ENCODE peak calls at places on chromosomes 1 and 21, in ten cellular contexts. H is cardiac muscle cell, P is tibial artery, M is hepatocyte, Q is endodermal cell, W is esophagus muscularis mucosa, O is psoas muscle, Y is breast epithelium, R is RWPE2, L is IMR-90. F is an unnamed sample. For H3K4me1, the result is how much of the 10 kb centered on the place peaks cover.

GRCh38 chr1:109803901-109804331 is 40.2 kb upstream of the EPS8L3 start:
- DNase-seq in H (no peak), P (peak), M (no peak), Q (peak), W (no peak), O (peak), Y (no peak), R (no peak), L (no peak), F (no peak)

GRCh38 chr1:29282924-29283803 is 46.8 kb downstream of the PTPRU start:
- DNase-seq in H (peak), P (no peak), M (peak), Q (peak), W (no peak), O (peak), Y (no peak), R (no peak), L (peak), F (no peak)

GRCh38 chr1:177959793-177960515 is 9.9 kb downstream of the SEC16B start:
- DNase-seq in H (peak), P (no peak), M (peak), Q (no peak), W (no peak), O (no peak), Y (no peak), R (no peak), L (peak), F (no peak)

GRCh38 chr1:73953611-73954010 is 244.4 kb downstream of the LRRIQ3 start:
- DNase-seq in H (no peak), P (no peak), M (no peak), Q (no peak), W (no peak), O (no peak), Y (no peak), R (no peak), L (no peak), F (no peak)

GRCh38 chr1:227548448-227548847 is 14.9 kb upstream of the ZNF678 start:
- DNase-seq in H (no peak), P (no peak), M (no peak), Q (no peak), W (no peak), O (no peak), Y (no peak), R (no peak), L (no peak), F (no peak)

GRCh38 chr1:117658676-117659075 is 52.8 kb downstream of the TENT5C start:
- DNase-seq in H (no peak), P (no peak), M (no peak), Q (no peak), W (no peak), O (no peak), Y (no peak), R (no peak), L (no peak), F (no peak)

GRCh38 chr1:8004803-8005573 is 21.1 kb downstream of the ERRFI1 start:
- DNase-seq in H (peak), P (peak), M (peak), Q (peak), W (peak), O (peak), Y (peak), R (peak), L (peak), F (peak)

GRCh38 chr1:78760858-78761257 is 111.2 kb downstream of the IFI44 start:
- DNase-seq in H (no peak), P (no peak), M (no peak), Q (no peak), W (no peak), O (no peak), Y (no peak), R (no peak), L (peak), F (no peak)

GRCh38 chr1:25990702-25991395 is 7.0 kb downstream of the PAFAH2 start:
- DNase-seq in H (no peak), P (no peak), M (no peak), Q (peak), W (no peak), O (no peak), Y (no peak), R (no peak), L (no peak), F (no peak)

GRCh38 chr1:156571261-156571958 is 955 bp downstream of the IQGAP3 start:
- DNase-seq in H (no peak), P (no peak), M (peak), Q (no peak), W (no peak), O (no peak), Y (no peak), R (no peak), L (peak), F (no peak)

GRCh38 chr1:222777977-222778376 is 36.9 kb upstream of the DISP1 start:
- DNase-seq in H (no peak), P (no peak), M (no peak), Q (no peak), W (no peak), O (no peak), Y (no peak), R (no peak), L (peak), F (no peak)

GRCh38 chr1:199122532-199123311 is 483.9 kb downstream of the PTPRC start:
- DNase-seq in H (no peak), P (no peak), M (no peak), Q (no peak), W (no peak), O (no peak), Y (no peak), R (no peak), L (peak), F (no peak)

GRCh38 chr1:47424336-47424982 is 8.4 kb downstream of the FOXE3 start:
- DNase-seq in H (peak), P (no peak), M (peak), Q (peak), W (no peak), O (no peak), Y (no peak), R (no peak), L (peak), F (no peak)

GRCh38 chr1:235552146-235552716 is 48.0 kb upstream of the B3GALNT2 start:
- DNase-seq in H (no peak), P (no peak), M (no peak), Q (no peak), W (no peak), O (no peak), Y (no peak), R (no peak), L (no peak), F (no peak)

GRCh38 chr1:81412954-81413353 is 387.8 kb upstream of the ADGRL2 start:
- DNase-seq in H (no peak), P (no peak), M (no peak), Q (peak), W (no peak), O (no peak), Y (no peak), R (no peak), L (no peak), F (no peak)

GRCh38 chr1:35047188-35047858 is 15.6 kb upstream of the ZMYM6 start:
- DNase-seq in H (no peak), P (no peak), M (no peak), Q (no peak), W (no peak), O (no peak), Y (no peak), R (no peak), L (peak), F (no peak)

GRCh38 chr1:2354511-2355407 is 36.6 kb downstream of the MORN1 start:
- DNase-seq in H (no peak), P (peak), M (peak), Q (no peak), W (no peak), O (peak), Y (no peak), R (peak), L (no peak), F (peak)

GRCh38 chr1:94986783-94987182 is 59.9 kb upstream of the CNN3 start:
- DNase-seq in H (no peak), P (no peak), M (no peak), Q (no peak), W (no peak), O (no peak), Y (no peak), R (no peak), L (peak), F (no peak)

GRCh38 chr1:190353538-190354101 is 124.0 kb downstream of the BRINP3 start:
- DNase-seq in H (no peak), P (no peak), M (no peak), Q (no peak), W (no peak), O (no peak), Y (no peak), R (no peak), L (peak), F (no peak)

GRCh38 chr1:91224878-91225277 is 179.8 kb downstream of the HFM1 start:
- DNase-seq in H (no peak), P (no peak), M (no peak), Q (no peak), W (no peak), O (no peak), Y (no peak), R (no peak), L (no peak), F (no peak)

GRCh38 chr1:181898773-181899172 is 162.7 kb downstream of the ZNF648 start:
- DNase-seq in H (no peak), P (no peak), M (no peak), Q (no peak), W (no peak), O (no peak), Y (no peak), R (no peak), L (no peak), F (no peak)

GRCh38 chr1:24173638-24174325 is 13.3 kb downstream of the IFNLR1 start:
- DNase-seq in H (no peak), P (no peak), M (no peak), Q (no peak), W (no peak), O (no peak), Y (no peak), R (no peak), L (no peak), F (no peak)

GRCh38 chr1:245462161-245462560 is 307.4 kb downstream of the KIF26B start:
- DNase-seq in H (no peak), P (no peak), M (no peak), Q (no peak), W (no peak), O (no peak), Y (no peak), R (no peak), L (no peak), F (no peak)

GRCh38 chr1:154896811-154897286 is 26.8 kb upstream of the KCNN3 start:
- DNase-seq in H (no peak), P (no peak), M (no peak), Q (peak), W (no peak), O (no peak), Y (no peak), R (no peak), L (no peak), F (no peak)

GRCh38 chr1:5571861-5572401 is 420.3 kb downstream of the NPHP4 start:
- DNase-seq in H (no peak), P (no peak), M (no peak), Q (no peak), W (peak), O (no peak), Y (no peak), R (no peak), L (no peak), F (no peak)

GRCh38 chr1:156126701-156127534 is 12.4 kb downstream of the LMNA start:
- DNase-seq in H (no peak), P (peak), M (peak), Q (no peak), W (peak), O (peak), Y (peak), R (no peak), L (peak), F (no peak)

GRCh38 chr1:6310116-6310848 is 49.4 kb upstream of the GPR153 start:
- DNase-seq in H (no peak), P (no peak), M (no peak), Q (no peak), W (no peak), O (no peak), Y (no peak), R (no peak), L (no peak), F (no peak)

GRCh38 chr1:36359911-36360310 is 25.8 kb downstream of the STK40 start:
- DNase-seq in H (no peak), P (no peak), M (no peak), Q (no peak), W (no peak), O (no peak), Y (peak), R (no peak), L (peak), F (no peak)

GRCh38 chr1:147580200-147580557 is 38.9 kb downstream of the BCL9 start:
- DNase-seq in H (no peak), P (no peak), M (no peak), Q (no peak), W (no peak), O (no peak), Y (no peak), R (no peak), L (peak), F (no peak)

GRCh38 chr1:11649624-11650330 is 4.5 kb downstream of the FBXO2 start:
- DNase-seq in H (no peak), P (no peak), M (no peak), Q (no peak), W (no peak), O (no peak), Y (no peak), R (no peak), L (no peak), F (peak)

GRCh38 chr1:11648039-11648438 is 6.2 kb downstream of the FBXO2 start:
- DNase-seq in H (no peak), P (no peak), M (no peak), Q (no peak), W (no peak), O (peak), Y (no peak), R (no peak), L (no peak), F (no peak)

GRCh38 chr1:11649237-11649623 is 5.0 kb downstream of the FBXO2 start:
- DNase-seq in H (no peak), P (no peak), M (no peak), Q (no peak), W (no peak), O (no peak), Y (no peak), R (no peak), L (no peak), F (peak)

GRCh38 chr1:11647333-11647732 is 6.9 kb downstream of the FBXO2 start:
- DNase-seq in H (no peak), P (no peak), M (no peak), Q (no peak), W (no peak), O (no peak), Y (no peak), R (no peak), L (no peak), F (no peak)

DNA sequence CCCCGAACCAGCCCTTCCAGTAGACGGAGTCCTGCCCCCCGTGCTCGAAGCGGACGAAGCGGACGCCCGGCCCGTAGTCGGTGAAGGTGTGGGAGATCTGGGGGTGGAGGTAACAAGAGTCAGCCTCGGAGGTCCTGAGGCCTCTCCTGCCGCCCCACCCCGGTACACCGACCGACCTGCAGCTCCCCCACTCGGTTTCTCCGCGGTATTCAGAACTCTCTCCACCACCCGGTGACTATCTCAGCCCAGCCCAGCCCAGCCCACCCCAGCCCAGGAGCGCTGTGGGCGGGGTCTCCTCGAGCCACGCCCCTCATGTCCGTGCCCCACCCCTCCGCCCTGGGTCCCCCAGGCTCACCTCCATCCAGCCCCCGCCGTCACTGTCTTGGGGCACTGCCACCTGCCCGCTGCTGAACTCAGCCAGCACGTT is 5.5 kb downstream of the FBXO2 start:
- DNase-seq in H (no peak), P (no peak), M (peak), Q (peak), W (no peak), O (no peak), Y (no peak), R (no peak), L (no peak), F (peak)
- TF ChIP-seq CTCF in H (no peak), P (no peak), M (no peak), Q (no peak), W (no peak), O (no peak), Y (no peak), R (no peak), L (no peak), F (no peak)

DNA sequence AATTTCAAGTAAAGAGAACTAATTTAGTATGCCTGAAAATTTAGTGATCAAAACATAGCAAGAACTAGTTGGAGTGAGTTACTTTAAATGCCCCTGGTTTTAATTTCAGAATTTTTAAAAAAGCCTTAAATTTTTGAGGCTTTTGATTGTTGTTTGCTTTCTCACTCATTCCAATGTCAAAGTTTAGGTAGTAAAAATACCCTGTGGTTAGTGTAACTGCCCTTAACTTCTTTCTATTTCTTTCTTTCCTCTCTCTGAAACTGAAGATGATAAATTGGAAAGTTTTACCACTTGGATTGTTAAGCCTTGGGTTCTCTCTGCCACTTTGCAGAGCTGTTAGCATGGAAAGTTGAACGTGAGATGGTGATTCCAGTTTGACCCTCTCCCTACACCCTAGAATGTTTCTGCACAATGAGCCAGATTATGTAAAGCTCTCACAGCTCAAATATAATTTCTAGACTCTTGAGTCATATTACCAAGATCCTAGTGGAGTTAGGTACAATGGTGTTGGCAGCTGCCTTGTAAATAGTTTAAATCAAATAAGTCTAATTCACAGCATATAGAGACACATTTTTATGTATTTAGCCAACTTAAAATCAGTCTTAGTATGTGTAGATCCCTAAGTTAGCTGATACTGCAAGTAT is 192.4 kb upstream of the SGIP1 start:
- DNase-seq in H (no peak), P (no peak), M (no peak), Q (no peak), W (no peak), O (no peak), Y (no peak), R (no peak), L (no peak), F (no peak)
- H3K4me1 ChIP-seq in H (under half), P (half or more), M (under half), Q (under half), W (under half), O (half or more), Y (under half), R (under half), L (under half), F (under half)

GRCh38 chr21:40043423-40043822 is 176.2 kb downstream of the PCP4 start:
- DNase-seq in H (no peak), P (no peak), M (no peak), Q (no peak), W (no peak), O (no peak), Y (no peak), R (no peak), L (no peak), F (no peak)
- TF ChIP-seq CTCF in H (no peak), P (no peak), M (no peak), Q (no peak), W (no peak), O (no peak), Y (no peak), R (no peak), L (no peak), F (no peak)

GRCh38 chr1:20478072-20478660 is 7.8 kb downstream of the CAMK2N1 start:
- DNase-seq in H (no peak), P (no peak), M (no peak), Q (no peak), W (no peak), O (no peak), Y (no peak), R (no peak), L (no peak), F (no peak)
- H3K4me1 ChIP-seq in H (under half), P (under half), M (half or more), Q (under half), W (under half), O (under half), Y (under half), R (under half), L (under half), F (half or more)

GRCh38 chr1:226308723-226309397 is at the start of gene LIN9:
- DNase-seq in H (peak), P (peak), M (peak), Q (peak), W (peak), O (peak), Y (peak), R (peak), L (peak), F (peak)
- TF ChIP-seq CTCF in H (peak), P (no peak), M (no peak), Q (no peak), W (no peak), O (no peak), Y (no peak), R (no peak), L (no peak), F (no peak)

DNA sequence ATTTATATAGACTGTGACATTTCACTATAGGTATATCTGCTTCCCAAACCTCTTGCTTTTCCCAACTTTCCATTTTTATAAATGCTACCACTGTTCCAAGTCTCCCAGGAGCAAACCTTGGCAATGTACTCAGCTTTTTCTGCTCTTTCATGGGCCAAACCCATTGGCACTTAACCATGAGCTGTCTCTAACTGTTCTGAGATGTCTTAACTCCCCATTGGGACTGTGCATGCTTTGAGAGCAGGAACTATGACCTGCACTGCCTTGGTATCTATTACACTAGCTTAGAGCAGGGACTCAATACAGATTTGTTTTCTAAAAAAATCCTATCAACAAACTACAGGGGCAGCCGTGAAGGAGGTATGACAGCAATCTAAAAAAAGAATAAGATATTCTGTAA is 22.5 kb upstream of the KHDRBS1 start:
- DNase-seq in H (no peak), P (no peak), M (no peak), Q (no peak), W (no peak), O (no peak), Y (no peak), R (no peak), L (no peak), F (no peak)
- H3K4me1 ChIP-seq in H (under half), P (under half), M (under half), Q (under half), W (under half), O (under half), Y (under half), R (under half), L (under half), F (under half)

GRCh38 chr1:107464827-107465226 is 324.0 kb downstream of the NTNG1 start:
- DNase-seq in H (no peak), P (no peak), M (no peak), Q (peak), W (no peak), O (no peak), Y (no peak), R (no peak), L (no peak), F (no peak)
- TF ChIP-seq CTCF in H (no peak), P (no peak), M (peak), Q (peak), W (no peak), O (no peak), Y (no peak), R (no peak), L (no peak), F (no peak)

DNA sequence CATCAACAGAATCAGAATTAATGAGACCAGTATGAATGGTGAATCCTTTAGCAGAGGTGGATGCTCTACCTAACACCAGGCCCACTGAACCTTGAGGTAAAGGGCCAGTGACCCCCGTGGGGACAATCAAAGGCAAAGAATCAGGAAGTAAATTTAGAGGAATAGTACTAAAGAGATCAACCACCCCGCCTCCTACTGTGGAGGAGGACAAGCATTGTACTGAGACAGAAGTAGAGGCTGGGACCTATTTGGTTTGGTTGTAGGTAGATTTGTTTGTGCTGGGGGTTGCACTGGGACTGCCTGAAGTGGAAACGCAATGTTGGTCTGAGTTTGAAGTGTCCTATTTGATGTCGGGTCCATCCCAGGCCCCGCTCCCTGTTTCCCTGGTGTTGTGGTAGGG is 9.5 kb downstream of the CD48 start:
- DNase-seq in H (no peak), P (no peak), M (no peak), Q (no peak), W (no peak), O (no peak), Y (no peak), R (no peak), L (no peak), F (no peak)
- H3K4me1 ChIP-seq in H (under half), P (under half), M (under half), Q (under half), W (under half), O (under half), Y (under half), R (under half), L (under half), F (under half)

GRCh38 chr1:93749894-93750301 is 68.3 kb upstream of the BCAR3 start:
- DNase-seq in H (peak), P (no peak), M (peak), Q (peak), W (no peak), O (no peak), Y (no peak), R (no peak), L (no peak), F (no peak)
- TF ChIP-seq CTCF in H (peak), P (no peak), M (peak), Q (peak), W (no peak), O (no peak), Y (no peak), R (peak), L (peak), F (no peak)

F was measured in right lobe of liver.